ENCODE peak calls at places on chromosomes 13 and 19, in six cellular contexts. H, Q, D, E, Y and S are unnamed samples.

GRCh38 chr13:53848546-53848945 is 819.9 kb downstream of the OLFM4 start:
- DNase-seq in H (no peak), Q (peak; percentile 49), D (no peak), E (no peak), Y (peak; percentile 6), S (no peak)

GRCh38 chr13:30593001-30593400 is 24.7 kb upstream of the USPL1 start:
- DNase-seq in H (no peak), Q (no peak), D (no peak), E (no peak), Y (no peak), S (no peak)

GRCh38 chr19:48962029-48962848 is 2.9 kb upstream of the FTL start:
- DNase-seq in H (peak; percentile 83), Q (no peak), D (peak; percentile 88), E (peak; percentile 59), Y (peak; percentile 18), S (peak; percentile 59)

GRCh38 chr13:23822252-23822824 is 66.9 kb downstream of the MIPEP start:
- DNase-seq in H (no peak), Q (no peak), D (no peak), E (no peak), Y (no peak), S (no peak)

GRCh38 chr19:685457-685931 is 9.3 kb downstream of the FSTL3 start:
- DNase-seq in H (no peak), Q (no peak), D (no peak), E (no peak), Y (no peak), S (no peak)

GRCh38 chr19:39740395-39740794 is 2.6 kb upstream of the CLC start:
- DNase-seq in H (no peak), Q (no peak), D (no peak), E (no peak), Y (no peak), S (no peak)

GRCh38 chr13:81409284-81409683 is 1068.4 kb upstream of the SPRY2 start:
- DNase-seq in H (no peak), Q (no peak), D (no peak), E (no peak), Y (peak; percentile 29), S (no peak)

GRCh38 chr13:45121421-45121820 is 1.1 kb downstream of the GTF2F2 start:
- DNase-seq in H (peak; percentile 56), Q (peak; percentile 36), D (peak; percentile 33), E (peak; percentile 65), Y (peak; percentile 30), S (peak; percentile 54)

GRCh38 chr19:14005381-14006084 is 587 bp downstream of the RFX1 start:
- DNase-seq in H (peak; percentile 91), Q (peak; percentile 94), D (peak; percentile 95), E (peak; percentile 93), Y (peak; percentile 91), S (peak; percentile 93)

GRCh38 chr19:14003279-14004051 is 2.7 kb downstream of the RFX1 start:
- DNase-seq in H (peak; percentile 48), Q (no peak), D (no peak), E (peak; percentile 48), Y (no peak), S (no peak)

GRCh38 chr19:14000691-14001365 is 5.3 kb downstream of the RFX1 start:
- DNase-seq in H (peak; percentile 57), Q (no peak), D (no peak), E (no peak), Y (no peak), S (no peak)

GRCh38 chr19:14004619-14005380 is 1.3 kb downstream of the RFX1 start:
- DNase-seq in H (peak; percentile 41), Q (no peak), D (peak; percentile 36), E (peak; percentile 63), Y (no peak), S (no peak)

DNA sequence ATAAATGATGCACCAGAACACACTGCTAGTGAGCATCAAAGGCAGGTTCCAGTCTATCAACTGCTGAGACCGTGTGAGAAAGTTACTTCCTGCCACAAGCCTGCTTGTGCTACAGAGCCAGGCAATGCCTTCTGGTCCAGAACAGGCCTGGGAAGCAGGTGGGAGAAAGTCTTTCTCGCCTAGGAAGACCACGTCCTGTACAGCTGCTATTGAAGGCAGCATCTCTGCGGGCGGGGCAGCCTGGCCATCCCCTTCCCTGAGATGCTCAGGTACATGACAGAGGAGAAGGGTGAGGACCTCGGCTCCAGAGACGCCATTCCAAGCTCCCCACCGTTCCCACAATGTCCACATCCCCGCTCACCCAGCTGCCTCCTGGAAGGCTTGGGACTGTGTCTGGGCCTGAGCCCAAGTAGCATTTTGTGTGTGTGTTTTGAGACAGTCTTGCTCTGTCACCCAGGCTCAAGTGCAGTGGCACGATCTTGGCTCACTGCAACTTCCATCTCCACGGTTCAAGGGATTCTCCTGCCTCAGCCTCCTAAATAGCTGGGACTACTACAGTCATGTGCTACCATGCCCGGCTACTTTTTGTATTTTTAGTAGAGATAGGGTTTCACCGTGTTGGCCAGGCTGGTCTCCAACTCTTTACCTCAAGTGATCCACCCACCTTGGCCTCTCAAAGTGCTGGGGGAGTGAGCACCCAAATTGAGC is 3.4 kb downstream of the RFX1 start:
- DNase-seq in H (peak; percentile 79), Q (no peak), D (no peak), E (no peak), Y (no peak), S (no peak)
- H3K4me2 ChIP-seq in H (peak overlapping the region; percentile 72), Q (no peak overlapping the region), D (no peak overlapping the region), E (peak overlapping the region; percentile 57), Y (no peak overlapping the region), S (no peak overlapping the region)

GRCh38 chr19:18104793-18105131 is 7.2 kb downstream of the MAST3 start:
- DNase-seq in H (no peak), Q (no peak), D (no peak), E (no peak), Y (no peak), S (no peak)
- TF ChIP-seq EZH2phosphoT487 in H (no peak), Q (no peak), D (no peak), E (no peak), Y (no peak), S (no peak)

GRCh38 chr19:2613507-2614295 is 88.8 kb downstream of the GNG7 start:
- DNase-seq in H (peak; percentile 92), Q (peak; percentile 57), D (peak; percentile 66), E (peak; percentile 71), Y (peak; percentile 53), S (peak; percentile 83)

GRCh38 chr19:2618611-2619010 is 83.9 kb downstream of the GNG7 start:
- DNase-seq in H (peak; percentile 71), Q (no peak), D (no peak), E (peak; percentile 75), Y (peak; percentile 75), S (no peak)

GRCh38 chr19:2616741-2617392 is 85.6 kb downstream of the GNG7 start:
- DNase-seq in H (peak; percentile 75), Q (no peak), D (no peak), E (no peak), Y (no peak), S (no peak)

GRCh38 chr19:2617393-2618165 is 84.9 kb downstream of the GNG7 start:
- DNase-seq in H (no peak), Q (no peak), D (no peak), E (no peak), Y (no peak), S (no peak)

GRCh38 chr19:2615782-2616181 is 86.7 kb downstream of the GNG7 start:
- DNase-seq in H (no peak), Q (no peak), D (no peak), E (no peak), Y (no peak), S (no peak)
- H3K4me2 ChIP-seq in H (no peak overlapping the region), Q (no peak overlapping the region), D (no peak overlapping the region), E (no peak overlapping the region), Y (no peak overlapping the region), S (no peak overlapping the region)

GRCh38 chr13:114066956-114067355 is 65.5 kb downstream of the RASA3 start:
- DNase-seq in H (no peak), Q (no peak), D (no peak), E (no peak), Y (no peak), S (no peak)

GRCh38 chr13:114067886-114068722 is 64.3 kb downstream of the RASA3 start:
- DNase-seq in H (no peak), Q (no peak), D (no peak), E (no peak), Y (no peak), S (no peak)

GRCh38 chr13:114065926-114066774 is 66.3 kb downstream of the RASA3 start:
- DNase-seq in H (no peak), Q (no peak), D (no peak), E (peak; percentile 51), Y (no peak), S (no peak)

GRCh38 chr13:114068723-114069322 is 63.6 kb downstream of the RASA3 start:
- DNase-seq in H (no peak), Q (no peak), D (no peak), E (peak; percentile 86), Y (no peak), S (no peak)

DNA sequence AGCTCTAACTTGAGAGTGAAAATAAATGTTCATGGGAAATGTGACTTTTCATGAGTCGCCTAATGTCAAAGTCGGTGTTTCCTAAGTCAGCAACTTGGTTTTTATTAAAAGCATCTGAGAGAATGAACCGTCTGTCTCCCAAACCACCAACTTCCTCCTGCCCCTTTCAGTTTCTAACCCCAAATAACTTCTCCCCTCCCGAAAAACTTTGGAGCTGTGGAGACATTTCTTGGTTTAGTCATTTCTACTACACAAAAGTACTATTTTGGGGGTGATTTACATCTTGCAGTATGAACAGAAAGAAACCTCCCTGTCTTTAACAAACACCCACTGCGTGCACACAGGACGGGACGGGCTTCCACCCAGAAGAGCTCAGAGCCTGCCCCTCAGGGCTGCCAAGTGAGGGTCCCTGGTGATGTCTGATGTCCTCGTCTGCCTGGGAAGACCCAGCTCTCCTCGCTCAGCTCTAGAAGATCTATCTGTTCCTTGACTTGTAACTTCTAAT is 65.0 kb downstream of the RASA3 start:
- DNase-seq in H (peak; percentile 22), Q (no peak), D (no peak), E (peak; percentile 85), Y (peak; percentile 43), S (no peak)
- TF ChIP-seq EZH2phosphoT487 in H (no peak), Q (no peak), D (no peak), E (no peak), Y (no peak), S (no peak)